ENCODE peak calls at places on chromosomes 6 and 20, in eight cellular contexts. One of them, this sample, is unnamed.

GRCh38 chr20:15091417-15092017 is 754.1 kb upstream of the FLRT3 start:
- DNase-seq in stimulated activated CD4-positive, alpha-beta T cell treated with anti-CD3 and anti-CD28 coated beads, Interleukin-4, amount 100 ng/mL, for 48 hours: no peak
- DNase-seq in activated CD8-positive, alpha-beta memory T cell treated with anti-CD3 and anti-CD28 coated beads for 48 hours: no peak
- DNase-seq in activated naive CD8-positive, alpha-beta T cell treated with anti-CD3 and anti-CD28 coated beads for 36 hours: no peak
- DNase-seq in heart right ventricle: no peak
- DNase-seq in stimulated activated effector memory CD8-positive, alpha-beta T cell treated with anti-CD3 and anti-CD28 coated beads, Interleukin-12 subunit alpha, Interleukin-12 subunit beta, amount 100 ng/mL, for 72 hours: no peak
- DNase-seq in effector CD8-positive, alpha-beta T cell: no peak
- DNase-seq in BJ: no peak
- DNase-seq in this sample: no peak

GRCh38 chr6:31498748-31499147 is 803 bp downstream of the MICB start:
- DNase-seq in effector CD8-positive, alpha-beta T cell: no peak
- DNase-seq in activated naive CD8-positive, alpha-beta T cell treated with anti-CD3 and anti-CD28 coated beads for 36 hours: no peak
- DNase-seq in stimulated activated CD4-positive, alpha-beta T cell treated with anti-CD3 and anti-CD28 coated beads, Interleukin-4, amount 100 ng/mL, for 48 hours: no peak
- DNase-seq in stimulated activated effector memory CD8-positive, alpha-beta T cell treated with anti-CD3 and anti-CD28 coated beads, Interleukin-12 subunit alpha, Interleukin-12 subunit beta, amount 100 ng/mL, for 72 hours: no peak
- DNase-seq in activated CD8-positive, alpha-beta memory T cell treated with anti-CD3 and anti-CD28 coated beads for 48 hours: no peak
- DNase-seq in heart right ventricle: no peak
- DNase-seq in BJ: no peak
- DNase-seq in this sample: no peak

GRCh38 chr6:150145427-150145826 is 2.6 kb downstream of the PPP1R14C start:
- DNase-seq in heart right ventricle: no peak
- DNase-seq in stimulated activated CD4-positive, alpha-beta T cell treated with anti-CD3 and anti-CD28 coated beads, Interleukin-4, amount 100 ng/mL, for 48 hours: no peak
- DNase-seq in activated CD8-positive, alpha-beta memory T cell treated with anti-CD3 and anti-CD28 coated beads for 48 hours: no peak
- DNase-seq in activated naive CD8-positive, alpha-beta T cell treated with anti-CD3 and anti-CD28 coated beads for 36 hours: no peak
- DNase-seq in BJ: no peak
- DNase-seq in effector CD8-positive, alpha-beta T cell: no peak
- DNase-seq in stimulated activated effector memory CD8-positive, alpha-beta T cell treated with anti-CD3 and anti-CD28 coated beads, Interleukin-12 subunit alpha, Interleukin-12 subunit beta, amount 100 ng/mL, for 72 hours: no peak
- DNase-seq in this sample: no peak

GRCh38 chr6:88586371-88587157 is 376.9 kb downstream of the RNGTT start:
- DNase-seq in stimulated activated CD4-positive, alpha-beta T cell treated with anti-CD3 and anti-CD28 coated beads, Interleukin-4, amount 100 ng/mL, for 48 hours: no peak
- DNase-seq in stimulated activated effector memory CD8-positive, alpha-beta T cell treated with anti-CD3 and anti-CD28 coated beads, Interleukin-12 subunit alpha, Interleukin-12 subunit beta, amount 100 ng/mL, for 72 hours: no peak
- DNase-seq in effector CD8-positive, alpha-beta T cell: no peak
- DNase-seq in BJ: no peak
- DNase-seq in heart right ventricle: no peak
- DNase-seq in activated CD8-positive, alpha-beta memory T cell treated with anti-CD3 and anti-CD28 coated beads for 48 hours: no peak
- DNase-seq in activated naive CD8-positive, alpha-beta T cell treated with anti-CD3 and anti-CD28 coated beads for 36 hours: no peak
- DNase-seq in this sample: no peak

GRCh38 chr6:153816306-153816845 is 222.7 kb upstream of the OPRM1 start:
- DNase-seq in heart right ventricle: no peak
- DNase-seq in BJ: no peak
- DNase-seq in stimulated activated CD4-positive, alpha-beta T cell treated with anti-CD3 and anti-CD28 coated beads, Interleukin-4, amount 100 ng/mL, for 48 hours: no peak
- DNase-seq in activated CD8-positive, alpha-beta memory T cell treated with anti-CD3 and anti-CD28 coated beads for 48 hours: no peak
- DNase-seq in activated naive CD8-positive, alpha-beta T cell treated with anti-CD3 and anti-CD28 coated beads for 36 hours: no peak
- DNase-seq in stimulated activated effector memory CD8-positive, alpha-beta T cell treated with anti-CD3 and anti-CD28 coated beads, Interleukin-12 subunit alpha, Interleukin-12 subunit beta, amount 100 ng/mL, for 72 hours: no peak
- DNase-seq in effector CD8-positive, alpha-beta T cell: no peak
- DNase-seq in this sample: no peak

GRCh38 chr20:6976096-6976495 is 208.6 kb downstream of the BMP2 start:
- DNase-seq in heart right ventricle: no peak
- DNase-seq in effector CD8-positive, alpha-beta T cell: no peak
- DNase-seq in stimulated activated CD4-positive, alpha-beta T cell treated with anti-CD3 and anti-CD28 coated beads, Interleukin-4, amount 100 ng/mL, for 48 hours: no peak
- DNase-seq in activated naive CD8-positive, alpha-beta T cell treated with anti-CD3 and anti-CD28 coated beads for 36 hours: no peak
- DNase-seq in BJ: no peak
- DNase-seq in stimulated activated effector memory CD8-positive, alpha-beta T cell treated with anti-CD3 and anti-CD28 coated beads, Interleukin-12 subunit alpha, Interleukin-12 subunit beta, amount 100 ng/mL, for 72 hours: no peak
- DNase-seq in activated CD8-positive, alpha-beta memory T cell treated with anti-CD3 and anti-CD28 coated beads for 48 hours: no peak
- DNase-seq in this sample: no peak

GRCh38 chr6:16045238-16045637 is 83.6 kb upstream of the MYLIP start:
- DNase-seq in activated naive CD8-positive, alpha-beta T cell treated with anti-CD3 and anti-CD28 coated beads for 36 hours: no peak
- DNase-seq in stimulated activated effector memory CD8-positive, alpha-beta T cell treated with anti-CD3 and anti-CD28 coated beads, Interleukin-12 subunit alpha, Interleukin-12 subunit beta, amount 100 ng/mL, for 72 hours: no peak
- DNase-seq in stimulated activated CD4-positive, alpha-beta T cell treated with anti-CD3 and anti-CD28 coated beads, Interleukin-4, amount 100 ng/mL, for 48 hours: no peak
- DNase-seq in BJ: no peak
- DNase-seq in effector CD8-positive, alpha-beta T cell: no peak
- DNase-seq in heart right ventricle: no peak
- DNase-seq in activated CD8-positive, alpha-beta memory T cell treated with anti-CD3 and anti-CD28 coated beads for 48 hours: no peak
- DNase-seq in this sample: no peak

GRCh38 chr6:46091080-46091478 is 38.7 kb upstream of the ENPP4 start:
- DNase-seq in effector CD8-positive, alpha-beta T cell: no peak
- DNase-seq in stimulated activated CD4-positive, alpha-beta T cell treated with anti-CD3 and anti-CD28 coated beads, Interleukin-4, amount 100 ng/mL, for 48 hours: no peak
- DNase-seq in BJ: no peak
- DNase-seq in stimulated activated effector memory CD8-positive, alpha-beta T cell treated with anti-CD3 and anti-CD28 coated beads, Interleukin-12 subunit alpha, Interleukin-12 subunit beta, amount 100 ng/mL, for 72 hours: no peak
- DNase-seq in activated CD8-positive, alpha-beta memory T cell treated with anti-CD3 and anti-CD28 coated beads for 48 hours: no peak
- DNase-seq in heart right ventricle: no peak
- DNase-seq in activated naive CD8-positive, alpha-beta T cell treated with anti-CD3 and anti-CD28 coated beads for 36 hours: no peak
- DNase-seq in this sample: no peak

GRCh38 chr6:37502703-37503485 is 3.2 kb upstream of the CCDC167 start:
- DNase-seq in activated CD8-positive, alpha-beta memory T cell treated with anti-CD3 and anti-CD28 coated beads for 48 hours: no peak
- DNase-seq in stimulated activated CD4-positive, alpha-beta T cell treated with anti-CD3 and anti-CD28 coated beads, Interleukin-4, amount 100 ng/mL, for 48 hours: no peak
- DNase-seq in heart right ventricle: no peak
- DNase-seq in stimulated activated effector memory CD8-positive, alpha-beta T cell treated with anti-CD3 and anti-CD28 coated beads, Interleukin-12 subunit alpha, Interleukin-12 subunit beta, amount 100 ng/mL, for 72 hours: peak; percentile 73
- DNase-seq in activated naive CD8-positive, alpha-beta T cell treated with anti-CD3 and anti-CD28 coated beads for 36 hours: no peak
- DNase-seq in effector CD8-positive, alpha-beta T cell: peak; percentile 36
- DNase-seq in BJ: no peak
- DNase-seq in this sample: no peak